ENCODE peak calls at places on chromosomes 3 and 15, in eight cellular contexts. G is PC-9, A is foreskin fibroblast, Z is ovary, H is cardiac fibroblast, M is brain microvascular endothelial cell, N is bronchial epithelial cell, D is Peyer's patch. P is an unnamed sample.

GRCh38 chr3:124615896-124616543 is 114.2 kb upstream of the UMPS start:
- DNase-seq in G (no peak), M (no peak), D (no peak), N (no peak), A (no peak), H (no peak), Z (no peak), P (no peak)

GRCh38 chr15:60235951-60236710 is 161.7 kb downstream of the ANXA2 start:
- DNase-seq in M (no peak), G (no peak), D (no peak), H (no peak), Z (no peak), N (no peak), A (no peak), P (no peak)

GRCh38 chr3:149013726-149014125 is 22.4 kb downstream of the GYG1 start:
- DNase-seq in G (no peak), D (no peak), A (no peak), Z (no peak), M (peak; percentile 65), N (no peak), H (peak; percentile 69), P (no peak)

GRCh38 chr15:84973492-84974460 is 7.9 kb upstream of the PDE8A start:
- DNase-seq in A (no peak), G (no peak), M (peak; percentile 14), Z (no peak), D (no peak), H (peak; percentile 70), N (no peak), P (no peak)

GRCh38 chr3:137165117-137165806 is 207.5 kb downstream of the IL20RB start:
- DNase-seq in H (peak; percentile 38), A (no peak), D (no peak), N (peak; percentile 78), M (peak; percentile 43), G (no peak), Z (no peak), P (no peak)

GRCh38 chr3:157239082-157239704 is 79.2 kb upstream of the CCNL1 start:
- DNase-seq in G (no peak), A (peak; percentile 67), M (peak; percentile 71), N (peak; percentile 51), Z (peak; percentile 20), H (peak; percentile 74), D (peak; percentile 55), P (no peak)

GRCh38 chr3:11091088-11091590 is 63.2 kb upstream of the HRH1 start:
- DNase-seq in D (no peak), A (no peak), Z (no peak), M (no peak), G (no peak), H (no peak), N (no peak), P (no peak)

GRCh38 chr3:17979248-17979647 is 236.8 kb upstream of the TBC1D5 start:
- DNase-seq in D (no peak), N (no peak), Z (no peak), H (no peak), G (no peak), A (peak; percentile 5), M (peak; percentile 4), P (no peak)

GRCh38 chr15:70132148-70132547 is 34.4 kb upstream of the TLE3 start:
- DNase-seq in D (no peak), H (peak; percentile 25), M (no peak), Z (peak; percentile 50), N (no peak), G (no peak), A (peak; percentile 30), P (no peak)

GRCh38 chr15:37900286-37901221 is 33.9 kb upstream of the TMCO5A start:
- DNase-seq in A (peak; percentile 70), Z (no peak), N (peak; percentile 75), H (peak; percentile 76), D (no peak), M (peak; percentile 56), G (no peak), P (no peak)

DNA sequence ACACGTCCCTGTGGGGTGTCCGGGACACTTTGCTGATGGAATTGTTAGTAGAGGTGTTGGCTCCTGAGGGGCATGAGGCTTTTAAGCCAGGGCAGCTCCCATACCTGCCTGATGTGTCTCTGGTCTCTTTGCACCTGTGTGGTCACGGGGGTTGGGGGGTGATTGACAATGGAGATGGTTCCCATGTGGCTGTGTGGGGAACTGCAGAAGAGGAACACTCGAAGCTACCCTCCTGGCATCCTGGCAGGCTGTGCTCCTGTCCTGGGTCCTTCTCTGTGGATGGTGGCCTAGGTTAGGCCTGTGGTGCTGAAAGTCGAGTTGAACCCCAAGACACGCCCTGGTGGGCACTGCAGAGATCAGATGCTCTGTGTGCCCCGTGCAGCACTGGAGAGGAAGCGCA is 73.4 kb downstream of the HMCES start:
- DNase-seq in Z (no peak), A (no peak), M (no peak), D (no peak), G (no peak), N (no peak), H (no peak), P (no peak)
- H3K4me3 ChIP-seq in Z (no peak overlapping the region), A (no peak overlapping the region), M (no peak overlapping the region), D (no peak overlapping the region), G (no peak overlapping the region), N (no peak overlapping the region), H (no peak overlapping the region), P (no peak overlapping the region)

DNA sequence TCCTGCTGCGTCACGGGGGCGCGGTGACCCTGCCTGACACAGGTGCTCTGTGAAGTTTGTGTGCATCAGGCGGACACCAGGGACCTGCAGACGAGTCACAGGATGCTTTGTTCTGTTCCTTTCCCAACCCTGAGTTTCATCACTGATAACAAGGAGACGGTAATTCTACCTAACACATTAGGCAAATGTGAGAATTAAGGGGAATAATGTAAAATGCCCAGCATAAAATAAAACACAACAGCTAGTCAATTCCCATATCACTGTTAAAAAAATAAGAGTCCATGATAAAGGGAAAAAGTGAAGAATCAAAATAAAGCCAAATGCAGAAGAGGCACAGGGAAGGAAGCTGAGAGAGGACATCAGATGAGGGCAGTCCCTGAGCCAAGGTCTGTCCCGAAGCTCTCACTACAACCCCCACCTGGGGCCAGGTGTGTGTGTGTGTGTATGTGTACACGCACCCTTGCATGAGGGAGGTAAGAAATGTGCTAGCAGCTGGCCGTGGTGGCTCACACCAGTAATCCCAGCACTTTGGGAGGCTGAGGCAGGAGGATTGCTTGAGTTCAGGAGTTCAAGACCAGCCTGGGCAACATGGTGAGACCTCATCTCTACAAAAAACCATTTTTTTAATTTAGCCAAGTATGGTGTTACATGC is 27.5 kb downstream of the PLA2G4D start:
- DNase-seq in A (no peak), N (no peak), Z (no peak), H (no peak), D (peak; percentile 12), G (no peak), M (no peak), P (no peak)
- TF ChIP-seq CTCF in A (no peak), N (no peak), Z (no peak), H (no peak), D (no peak), G (peak; percentile 3), M (no peak), P (no peak)

GRCh38 chr3:71456826-71457225 is 126.7 kb downstream of the FOXP1 start:
- DNase-seq in A (no peak), N (no peak), H (no peak), Z (no peak), M (no peak), D (no peak), G (no peak), P (no peak)

GRCh38 chr3:71454513-71455423 is 128.8 kb downstream of the FOXP1 start:
- DNase-seq in G (no peak), D (peak; percentile 48), Z (no peak), N (no peak), H (no peak), A (no peak), M (no peak), P (no peak)

GRCh38 chr3:71458895-71459294 is 124.6 kb downstream of the FOXP1 start:
- DNase-seq in M (no peak), Z (no peak), D (no peak), G (no peak), H (no peak), A (no peak), N (no peak), P (no peak)

GRCh38 chr3:71453822-71454512 is 129.6 kb downstream of the FOXP1 start:
- DNase-seq in N (peak; percentile 38), A (no peak), M (no peak), H (no peak), Z (no peak), G (peak; percentile 41), D (no peak), P (peak; percentile 87)

DNA sequence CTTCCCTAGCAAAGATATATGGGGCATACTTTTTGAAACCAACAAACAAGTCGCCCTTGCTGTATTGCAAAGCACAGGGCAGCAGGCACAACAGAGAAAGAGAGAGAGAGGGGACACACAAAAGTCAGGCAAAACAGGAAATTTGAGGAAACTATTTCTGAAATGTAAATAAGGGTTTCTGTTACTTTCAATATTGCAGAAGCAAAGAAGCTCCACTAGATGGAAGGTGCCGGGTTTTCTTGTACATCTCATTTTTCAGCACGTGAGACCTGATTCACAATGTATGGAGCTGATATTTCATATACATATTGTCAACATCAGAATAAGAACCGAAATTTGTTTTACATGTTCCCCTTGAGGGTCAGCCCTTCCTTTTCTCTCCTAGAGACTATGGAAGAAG is 127.4 kb downstream of the FOXP1 start:
- DNase-seq in D (no peak), G (no peak), Z (no peak), N (no peak), M (no peak), A (no peak), H (peak; percentile 12), P (no peak)
- H3K4me3 ChIP-seq in D (no peak overlapping the region), G (no peak overlapping the region), Z (no peak overlapping the region), N (no peak overlapping the region), M (no peak overlapping the region), A (no peak overlapping the region), H (no peak overlapping the region), P (no peak overlapping the region)

GRCh38 chr3:55574671-55575070 is 87.6 kb upstream of the WNT5A start:
- DNase-seq in M (no peak), A (no peak), Z (no peak), G (no peak), H (no peak), N (no peak), D (no peak), P (no peak)

GRCh38 chr3:55570361-55570760 is 83.3 kb upstream of the WNT5A start:
- DNase-seq in D (no peak), Z (no peak), M (no peak), H (peak; percentile 17), N (no peak), A (no peak), G (no peak), P (no peak)

GRCh38 chr3:55571216-55571813 is 84.2 kb upstream of the WNT5A start:
- DNase-seq in M (no peak), Z (no peak), G (no peak), N (no peak), D (no peak), A (no peak), H (no peak), P (no peak)

GRCh38 chr3:55572816-55573215 is 85.7 kb upstream of the WNT5A start:
- DNase-seq in A (no peak), M (no peak), G (no peak), H (no peak), N (no peak), D (no peak), Z (no peak), P (no peak)

DNA sequence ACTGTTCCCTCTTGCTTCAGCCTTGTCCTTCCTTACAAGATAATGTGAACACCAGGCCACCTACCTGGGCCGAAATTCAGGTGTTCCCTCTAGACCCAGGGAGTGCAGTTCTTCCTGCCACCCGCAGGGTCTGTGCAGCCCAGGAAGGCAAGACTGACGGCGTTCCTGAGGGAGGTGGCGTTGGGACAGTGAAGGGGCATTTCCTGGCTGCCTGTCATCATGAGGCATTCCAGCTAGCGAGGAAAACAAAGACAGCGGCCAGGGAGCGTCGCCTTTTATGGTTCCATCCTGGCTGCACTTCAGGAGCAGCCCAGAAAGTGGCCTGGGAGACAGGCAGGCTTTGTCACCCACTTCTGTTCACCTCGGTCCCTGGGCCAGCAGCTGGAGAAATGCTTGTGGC is 84.8 kb upstream of the WNT5A start:
- DNase-seq in G (no peak), Z (no peak), D (no peak), A (no peak), M (no peak), H (peak; percentile 18), N (peak; percentile 8), P (no peak)
- TF ChIP-seq CTCF in G (no peak), Z (no peak), D (peak; percentile 23), A (no peak), M (peak; percentile 52), H (peak; percentile 27), N (peak; percentile 25), P (no peak)